ENCODE peak calls at places on chromosomes 5 and 9, in six cellular contexts. N is HCT116, F is H1, M is HepG2, C is GM12878, U is K562. R is an unnamed sample.

GRCh38 chr5:124743534-124744169 is 2.8 kb downstream of the ZNF608 start:
- DNase-seq in C (no peak), U (no peak), F (peak; percentile 41), M (no peak), N (no peak), R (no peak)

GRCh38 chr9:99680191-99680590 is 141.5 kb upstream of the NR4A3 start:
- DNase-seq in U (no peak), C (no peak), M (no peak), F (no peak), N (no peak), R (peak; percentile 6)

GRCh38 chr5:53265043-53265442 is 155.5 kb upstream of the MOCS2 start:
- DNase-seq in N (no peak), U (no peak), C (no peak), M (no peak), F (no peak), R (no peak)

GRCh38 chr9:94882953-94883641 is 156.6 kb downstream of the AOPEP start:
- DNase-seq in M (no peak), N (no peak), F (peak; percentile 24), U (no peak), C (no peak), R (peak; percentile 55)

GRCh38 chr9:88833946-88834345 is 157.3 kb upstream of the S1PR3 start:
- DNase-seq in F (no peak), U (no peak), C (no peak), M (no peak), N (no peak), R (no peak)

GRCh38 chr5:141149812-141150211 is at the start of gene PCDHB6:
- DNase-seq in C (no peak), M (peak; percentile 56), N (no peak), U (peak; percentile 30), F (peak; percentile 60), R (peak; percentile 3)

GRCh38 chr9:36560813-36561212 is 11.9 kb upstream of the MELK start:
- DNase-seq in N (no peak), M (no peak), F (no peak), U (no peak), C (no peak), R (no peak)

GRCh38 chr9:15149450-15149849 is 157.6 kb downstream of the TTC39B start:
- DNase-seq in U (no peak), N (no peak), C (no peak), F (no peak), M (no peak), R (peak; percentile 69)

GRCh38 chr5:122751293-122751753 is 23.6 kb upstream of the SNX2 start:
- DNase-seq in U (no peak), M (no peak), F (peak; percentile 49), C (no peak), N (no peak), R (peak; percentile 84)

GRCh38 chr9:34069831-34070230 is 21.1 kb upstream of the UBAP2 start:
- DNase-seq in M (no peak), U (no peak), F (no peak), C (no peak), N (no peak), R (no peak)

GRCh38 chr9:27487927-27488326 is 36.2 kb upstream of the IFNK start:
- DNase-seq in F (no peak), C (no peak), U (no peak), N (no peak), M (no peak), R (no peak)

GRCh38 chr5:170633235-170634041 is 129.6 kb downstream of the KCNIP1 start:
- DNase-seq in C (peak; percentile 20), M (peak; percentile 27), F (no peak), N (peak; percentile 50), U (peak; percentile 55), R (peak; percentile 83)

GRCh38 chr5:178332096-178332780 is 99.6 kb upstream of the PHYKPL start:
- DNase-seq in N (no peak), M (no peak), F (no peak), U (no peak), C (no peak), R (no peak)

GRCh38 chr5:93257616-93258015 is 323.4 kb downstream of the NR2F1-AS1 start:
- DNase-seq in N (peak; percentile 34), F (no peak), U (no peak), C (no peak), M (no peak), R (no peak)

GRCh38 chr5:3389471-3390026 is 206.1 kb upstream of the IRX1 start:
- DNase-seq in M (no peak), U (no peak), C (no peak), N (no peak), F (no peak), R (no peak)

GRCh38 chr9:92332577-92333287 is 7.0 kb downstream of the CENPP start:
- DNase-seq in F (no peak), C (no peak), M (no peak), U (no peak), N (no peak), R (peak; percentile 67)

GRCh38 chr5:136296846-136297245 is 68.5 kb downstream of the TRPC7 start:
- DNase-seq in C (no peak), N (no peak), U (no peak), F (no peak), M (no peak), R (no peak)

GRCh38 chr5:159262472-159262858 is 625 bp upstream of the UBLCP1 start:
- DNase-seq in M (no peak), N (peak; percentile 18), C (no peak), U (no peak), F (no peak), R (no peak)

GRCh38 chr9:8346291-8346690 is 546.7 kb upstream of the DMAC1 start:
- DNase-seq in U (no peak), M (no peak), N (no peak), C (no peak), F (no peak), R (no peak)

GRCh38 chr9:120750421-120750820 is 36.2 kb upstream of the MEGF9 start:
- DNase-seq in C (no peak), F (no peak), M (no peak), N (no peak), U (no peak), R (no peak)

GRCh38 chr5:107396351-107396690 is 274.4 kb downstream of the EFNA5 start:
- DNase-seq in M (no peak), N (no peak), U (no peak), C (no peak), F (no peak), R (no peak)

DNA sequence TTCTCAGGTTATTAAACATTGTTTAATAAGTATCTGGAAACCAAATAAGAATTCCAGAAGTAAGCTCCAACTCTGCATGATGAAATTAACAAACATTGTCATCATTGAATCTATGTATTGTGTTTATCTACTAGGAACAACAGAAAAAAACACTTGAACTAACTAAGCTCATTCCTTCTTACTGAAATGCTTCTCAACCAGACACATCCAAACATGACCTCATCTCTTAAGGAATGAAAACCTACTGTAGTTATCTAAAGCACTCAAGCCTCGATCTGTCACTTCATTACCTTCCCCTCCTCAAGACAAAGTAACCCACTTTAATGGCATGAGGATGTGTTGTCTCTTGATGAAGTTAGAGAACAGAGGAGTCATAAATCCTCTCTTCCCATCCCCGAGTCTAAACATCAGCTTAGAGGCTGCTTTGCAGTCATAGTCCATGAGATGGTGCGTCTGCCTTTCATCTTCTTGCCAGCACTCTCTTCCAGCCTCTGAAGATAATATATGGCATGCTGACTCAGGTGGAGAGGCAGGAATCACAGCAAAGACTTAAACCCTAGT is 86.5 kb downstream of the CEMIP2 start:
- DNase-seq in N (peak; percentile 59), U (peak; percentile 10), F (no peak), C (no peak), M (no peak), R (peak; percentile 16)
- TF ChIP-seq POLR2AphosphoS5 in N (no peak), U (no peak), F (no peak), C (no peak), M (no peak), R (no peak)

GRCh38 chr5:10214036-10214435 is 35.7 kb downstream of the ATPSCKMT start:
- DNase-seq in F (no peak), M (no peak), U (no peak), C (no peak), N (no peak), R (no peak)

DNA sequence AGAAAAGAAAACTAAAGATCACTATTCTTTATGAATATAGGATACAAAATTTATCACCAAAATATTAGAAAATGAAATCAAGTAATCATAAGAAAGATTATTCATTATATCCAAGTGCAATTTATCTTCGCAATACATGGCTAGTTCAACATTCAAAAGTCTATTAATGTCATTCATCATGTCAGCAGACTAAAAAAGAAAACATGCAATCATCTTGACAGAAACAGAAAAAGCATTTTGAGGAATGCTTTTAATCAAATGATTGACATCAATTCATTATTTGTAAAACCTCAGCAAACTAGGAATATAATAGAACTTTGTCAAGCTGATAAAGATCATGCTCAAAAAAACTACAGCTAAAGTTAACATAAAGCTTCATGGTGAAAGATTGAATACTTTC is 40.7 kb downstream of the ATPSCKMT start:
- DNase-seq in M (no peak), C (no peak), N (no peak), U (no peak), F (no peak), R (no peak)
- TF ChIP-seq EZH2 in M (no peak), C (no peak), N (no peak), U (no peak), F (no peak), R (no peak)

DNA sequence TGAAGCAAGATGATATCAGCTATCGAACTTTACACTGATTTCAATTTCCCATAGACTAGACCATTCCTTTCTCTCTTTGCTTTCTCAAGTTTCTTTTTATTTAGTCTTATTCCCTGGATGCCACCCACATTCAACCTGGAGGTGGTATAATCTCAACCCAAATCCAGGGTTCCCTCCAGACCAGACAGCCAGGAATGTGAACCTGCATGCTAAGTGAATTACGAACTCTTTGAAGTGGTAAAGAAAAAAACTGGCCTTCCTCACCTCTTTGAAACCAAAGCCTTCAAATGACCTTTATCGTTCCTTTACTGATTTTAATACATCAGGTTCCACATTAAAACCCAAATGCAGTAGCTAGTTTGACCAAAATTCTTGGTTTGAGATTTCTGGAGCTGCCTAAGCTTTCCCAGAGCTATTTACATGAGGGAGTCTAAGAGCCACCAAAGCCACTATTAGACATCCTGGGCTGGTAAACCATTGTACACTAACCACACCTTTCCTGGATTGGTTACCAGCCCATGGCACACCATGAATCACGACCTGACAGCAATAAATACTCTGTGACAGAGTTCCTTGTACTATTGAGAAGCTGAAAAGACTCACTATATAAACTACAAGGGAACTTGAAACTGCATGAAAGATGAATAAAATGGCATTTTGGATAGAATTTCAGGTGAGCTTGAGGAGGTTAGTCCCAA is 323.7 kb downstream of the ADAMTS6 start:
- DNase-seq in F (no peak), U (no peak), M (peak; percentile 2), N (peak; percentile 6), C (no peak), R (no peak)
- TF ChIP-seq MAX in F (no peak), U (no peak), M (no peak), N (no peak), C (no peak), R (no peak)

DNA sequence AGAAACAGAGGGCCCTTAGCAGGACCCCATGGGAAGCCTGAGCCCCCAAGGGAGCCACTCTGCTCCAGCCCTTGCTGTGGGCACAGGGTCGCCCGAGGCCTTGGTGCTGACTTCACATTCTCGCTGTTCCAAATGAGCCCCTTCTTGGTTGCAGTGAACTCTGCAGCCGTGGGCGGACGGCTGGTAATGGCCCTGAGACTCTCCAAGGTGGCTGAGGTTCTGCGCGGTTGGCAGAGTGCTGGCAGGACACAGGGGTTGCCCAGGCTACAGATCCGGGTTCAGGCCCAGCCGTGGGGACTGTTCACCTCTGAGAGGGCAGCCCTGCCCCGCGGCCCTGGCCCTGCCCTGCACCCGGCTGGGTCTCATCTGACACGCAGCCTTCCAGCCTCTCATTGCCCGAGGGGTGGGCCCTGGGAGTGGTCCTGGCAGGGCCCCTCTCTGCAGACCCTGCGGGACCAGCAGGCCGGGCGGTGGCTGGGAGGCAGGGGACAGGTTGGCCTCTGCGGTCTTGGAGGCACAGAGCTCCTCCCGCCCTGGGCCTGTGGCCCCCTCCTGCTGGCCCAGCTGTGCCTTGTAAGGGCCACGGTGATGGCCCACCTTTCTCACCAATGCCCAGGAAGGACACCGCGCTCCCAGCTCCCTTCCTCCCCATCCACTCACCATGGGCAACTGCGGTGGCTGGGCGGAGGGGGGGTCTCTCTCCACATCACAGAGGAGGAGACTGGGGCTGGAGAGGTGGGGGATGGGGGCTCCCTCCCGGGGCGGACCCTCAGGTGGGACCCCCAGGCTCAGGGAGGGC is 51.6 kb downstream of the AHRR start:
- DNase-seq in M (no peak), N (no peak), U (no peak), C (no peak), F (peak; percentile 60), R (peak; percentile 15)
- TF ChIP-seq POLR2AphosphoS5 in M (no peak), N (no peak), U (no peak), C (no peak), F (no peak), R (no peak)

R was measured in endothelial cell of umbilical vein.